ENCODE peak calls at places on chromosome 17, in four cellular contexts. L, A, D and R are unnamed samples.

GRCh38 chr17:28551421-28552186 is 820 bp downstream of the UNC119 start:
- DNase-seq in L (no peak), A (no peak), D (no peak), R (peak; percentile 21)

GRCh38 chr17:66002807-66003206 is 189.1 kb downstream of the CEP112 start:
- DNase-seq in L (no peak), A (no peak), D (no peak), R (no peak)

GRCh38 chr17:36945959-36946725 is 2.6 kb upstream of the AATF start:
- DNase-seq in L (no peak), A (no peak), D (no peak), R (no peak)

GRCh38 chr17:74842146-74842598 is 17.5 kb downstream of the GRIN2C start:
- DNase-seq in L (no peak), A (no peak), D (no peak), R (no peak)

GRCh38 chr17:7897090-7897489 is 8.5 kb downstream of the CHD3 start:
- DNase-seq in L (no peak), A (no peak), D (no peak), R (no peak)

GRCh38 chr17:3692346-3692745 is 3.6 kb downstream of the P2RX5 start:
- DNase-seq in L (no peak), A (no peak), D (no peak), R (no peak)

GRCh38 chr17:55394357-55395021 is 27.1 kb downstream of the MMD start:
- DNase-seq in L (no peak), A (no peak), D (no peak), R (no peak)

GRCh38 chr17:521168-521525 is 168.5 kb upstream of the RPH3AL start:
- DNase-seq in L (no peak), A (no peak), D (no peak), R (no peak)

GRCh38 chr17:31310877-31311276 is 3.0 kb downstream of the EVI2B start:
- DNase-seq in L (no peak), A (no peak), D (peak; percentile 58), R (no peak)

GRCh38 chr17:65630502-65630901 is 69.1 kb upstream of the AXIN2 start:
- DNase-seq in L (no peak), A (no peak), D (no peak), R (no peak)

GRCh38 chr17:58415371-58416055 is 1.8 kb downstream of the RNF43 start:
- DNase-seq in L (no peak), A (no peak), D (peak; percentile 8), R (peak; percentile 75)

GRCh38 chr17:58412910-58413630 is 4.3 kb downstream of the RNF43 start:
- DNase-seq in L (no peak), A (no peak), D (no peak), R (no peak)

GRCh38 chr17:58413684-58414083 is 3.6 kb downstream of the RNF43 start:
- DNase-seq in L (no peak), A (no peak), D (no peak), R (no peak)

GRCh38 chr17:58416396-58416795 is 938 bp downstream of the RNF43 start:
- DNase-seq in L (no peak), A (no peak), D (no peak), R (no peak)

GRCh38 chr17:58414596-58414997 is 2.7 kb downstream of the RNF43 start:
- DNase-seq in L (no peak), A (no peak), D (no peak), R (no peak)
- H3K4me3 ChIP-seq in L (no peak overlapping the region), A (no peak overlapping the region), D (no peak overlapping the region), R (peak overlapping the region; percentile 46)

DNA sequence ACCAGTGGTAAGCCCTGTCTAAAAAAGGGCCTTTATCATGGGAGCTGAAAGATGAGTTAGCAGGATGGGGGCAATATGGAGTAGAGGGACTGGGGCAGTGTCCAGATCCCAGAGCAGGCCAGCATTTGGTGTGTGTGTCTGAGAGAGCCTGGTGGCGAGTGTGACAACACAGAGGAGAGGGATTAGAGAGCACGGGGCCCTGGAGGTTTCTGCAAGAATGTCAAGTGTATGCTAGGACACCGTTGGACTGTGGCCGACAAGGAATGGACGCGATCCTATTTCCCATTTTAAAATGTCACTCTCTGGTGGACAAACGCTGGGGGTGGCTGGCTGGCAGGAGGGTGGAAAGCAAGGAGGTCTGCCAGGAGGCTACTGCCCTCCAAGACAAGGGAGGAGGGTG is 12.4 kb downstream of the TAC4 start:
- DNase-seq in L (no peak), A (no peak), D (no peak), R (no peak)
- H3K4me3 ChIP-seq in L (no peak overlapping the region), A (no peak overlapping the region), D (no peak overlapping the region), R (no peak overlapping the region)

GRCh38 chr17:42853004-42853403 is 2.0 kb downstream of the AOC3 start:
- DNase-seq in L (no peak), A (no peak), D (no peak), R (no peak)

GRCh38 chr17:42853597-42853967 is 2.6 kb downstream of the AOC3 start:
- DNase-seq in L (no peak), A (no peak), D (no peak), R (no peak)

GRCh38 chr17:42855048-42855596 is 4.1 kb downstream of the AOC3 start:
- DNase-seq in L (no peak), A (no peak), D (no peak), R (no peak)

GRCh38 chr17:42852351-42852750 is 1.4 kb downstream of the AOC3 start:
- DNase-seq in L (no peak), A (no peak), D (no peak), R (no peak)

GRCh38 chr17:42853968-42854790 is 3.2 kb downstream of the AOC3 start:
- DNase-seq in L (no peak), A (no peak), D (no peak), R (peak; percentile 38)
- H3K4me3 ChIP-seq in L (no peak overlapping the region), A (no peak overlapping the region), D (no peak overlapping the region), R (no peak overlapping the region)

GRCh38 chr17:44358066-44358465 is 5.6 kb downstream of the FAM171A2 start:
- DNase-seq in L (no peak), A (no peak), D (no peak), R (no peak)
- H3K4me3 ChIP-seq in L (no peak overlapping the region), A (no peak overlapping the region), D (no peak overlapping the region), R (no peak overlapping the region)

DNA sequence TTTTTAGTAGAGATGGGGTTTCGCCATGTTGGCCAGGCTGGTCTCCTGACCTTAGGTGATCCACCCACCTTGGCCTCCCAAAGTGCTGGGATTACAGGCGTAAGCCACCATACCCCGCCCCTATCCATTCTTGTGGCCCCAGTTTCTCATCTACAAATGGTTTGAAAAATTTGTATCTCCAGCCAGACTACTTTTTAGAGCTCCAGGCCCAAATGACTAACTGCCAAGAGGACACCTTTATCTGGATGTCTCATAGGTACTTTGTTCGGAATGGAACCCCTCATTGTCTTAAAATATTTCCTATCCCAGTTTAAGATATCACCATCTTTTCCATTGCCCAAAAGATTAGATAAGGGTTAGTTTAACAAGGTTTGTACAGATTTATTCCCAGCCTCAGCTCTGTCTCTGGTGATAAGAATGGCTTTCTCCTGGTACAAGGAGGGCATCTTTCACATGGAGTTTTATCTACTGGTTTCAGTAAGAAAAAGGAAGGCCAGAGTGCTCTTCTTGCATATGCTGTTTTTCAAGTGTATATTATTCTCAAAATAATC is 4.9 kb upstream of the CDC27 start:
- DNase-seq in L (no peak), A (no peak), D (no peak), R (no peak)
- H3K4me3 ChIP-seq in L (no peak overlapping the region), A (no peak overlapping the region), D (no peak overlapping the region), R (no peak overlapping the region)

DNA sequence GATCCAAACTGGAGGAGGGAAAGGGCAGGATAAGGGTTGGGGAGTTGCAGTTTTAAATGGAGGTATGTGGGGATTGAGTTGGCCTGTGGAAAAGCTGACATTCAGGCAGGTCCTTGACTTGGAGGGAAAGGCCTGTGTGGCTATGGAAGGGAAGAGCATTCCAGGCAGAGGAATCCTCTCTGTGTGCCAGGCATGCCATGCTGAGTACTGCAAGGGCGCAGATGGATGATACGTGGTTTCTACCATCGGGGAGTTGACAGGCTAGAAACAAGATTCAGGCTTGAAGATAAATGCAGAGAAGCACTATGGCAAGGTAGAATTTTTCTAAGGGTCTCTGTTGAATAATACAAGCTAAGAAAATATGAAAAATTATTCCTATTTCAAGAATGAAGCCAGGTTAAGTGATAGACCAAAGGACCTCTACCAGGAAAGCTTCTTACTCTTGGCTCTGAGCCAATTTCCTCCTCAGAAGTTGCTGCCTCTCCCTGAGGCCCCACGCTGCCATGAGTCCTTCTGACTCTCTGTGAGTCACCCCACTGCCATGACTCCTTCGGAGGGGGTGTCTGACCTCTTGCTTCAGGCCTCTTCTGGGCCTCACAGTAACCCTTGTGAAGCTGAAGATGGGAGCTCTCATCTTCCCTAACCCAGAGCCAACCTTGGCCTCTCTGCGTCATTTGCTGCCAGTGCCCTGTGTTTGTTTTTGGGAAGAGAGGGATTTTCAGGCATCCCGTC is 75.8 kb downstream of the WNT3 start:
- DNase-seq in L (no peak), A (no peak), D (no peak), R (no peak)
- H3K4me3 ChIP-seq in L (no peak overlapping the region), A (no peak overlapping the region), D (no peak overlapping the region), R (no peak overlapping the region)

DNA sequence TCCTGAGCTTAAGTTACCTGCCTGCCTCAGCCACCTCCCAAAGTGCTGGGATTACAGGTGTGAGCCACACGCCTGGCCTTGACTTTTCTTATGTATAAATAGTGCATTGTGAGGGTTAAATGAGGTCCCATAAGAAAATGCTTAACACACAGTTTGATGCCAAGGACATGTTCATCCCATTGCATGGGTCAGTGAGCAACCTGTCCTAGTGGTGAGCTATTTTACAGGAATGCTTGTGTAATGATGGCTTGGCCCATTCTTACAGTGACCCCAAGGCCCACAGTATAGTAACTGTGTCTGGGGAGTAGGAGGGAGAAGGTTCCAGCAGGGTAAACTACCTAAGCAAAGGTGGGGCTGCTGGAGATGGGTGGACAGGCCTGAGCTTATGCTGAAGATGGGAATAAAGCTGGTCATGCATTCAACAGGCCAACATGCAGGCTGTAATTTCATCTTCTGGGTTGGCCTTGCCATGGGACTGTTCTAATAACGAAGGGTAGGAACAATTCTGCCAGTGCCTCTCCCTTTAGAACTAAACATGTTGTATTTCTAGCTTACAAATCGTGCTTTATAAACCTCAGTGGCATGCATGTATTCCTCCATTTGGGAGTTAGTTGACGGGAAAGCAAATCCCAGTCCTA is 6.2 kb downstream of the ACSF2 start:
- DNase-seq in L (no peak), A (no peak), D (no peak), R (no peak)
- H3K4me3 ChIP-seq in L (no peak overlapping the region), A (no peak overlapping the region), D (no peak overlapping the region), R (no peak overlapping the region)

GRCh38 chr17:40909755-40910154 is 24.7 kb upstream of the KRT20 start:
- DNase-seq in L (no peak), A (no peak), D (no peak), R (no peak)
- H3K4me3 ChIP-seq in L (no peak overlapping the region), A (no peak overlapping the region), D (no peak overlapping the region), R (no peak overlapping the region)